ENCODE peak calls at places on chromosome 16, in four cellular contexts. M, L, Q and E are unnamed samples.

GRCh38 chr16:56869513-56870270 is 4.7 kb downstream of the SLC12A3 start:
- DNase-seq in M (peak; percentile 67), L (peak; percentile 81), Q (no peak), E (no peak)

GRCh38 chr16:8848939-8849391 is 19.8 kb downstream of the CARHSP1 start:
- DNase-seq in M (no peak), L (no peak), Q (no peak), E (peak; percentile 75)

GRCh38 chr16:3268294-3268693 is 11.9 kb upstream of the MEFV start:
- DNase-seq in M (no peak), L (no peak), Q (no peak), E (no peak)

GRCh38 chr16:72646615-72647014 is 401.3 kb downstream of the ZFHX3 start:
- DNase-seq in M (no peak), L (no peak), Q (no peak), E (no peak)

GRCh38 chr16:11105038-11105903 is 150.7 kb downstream of the SOCS1 start:
- DNase-seq in M (no peak), L (peak; percentile 89), Q (peak; percentile 86), E (peak; percentile 98)

GRCh38 chr16:83402969-83403368 is 404.8 kb upstream of the HSBP1 start:
- DNase-seq in M (no peak), L (no peak), Q (no peak), E (peak; percentile 54)

GRCh38 chr16:79648846-79649245 is 48.3 kb upstream of the MAF start:
- DNase-seq in M (no peak), L (no peak), Q (no peak), E (no peak)

GRCh38 chr16:4393243-4393606 is 21.6 kb downstream of the VASN start:
- DNase-seq in M (no peak), L (no peak), Q (no peak), E (no peak)

GRCh38 chr16:71817690-71818089 is 9.1 kb upstream of the AP1G1 start:
- DNase-seq in M (no peak), L (no peak), Q (no peak), E (peak; percentile 28)

GRCh38 chr16:11274964-11275363 is 1.3 kb downstream of the PRM2 start:
- DNase-seq in M (no peak), L (no peak), Q (no peak), E (no peak)

GRCh38 chr16:76614255-76614654 is 337.1 kb downstream of the CNTNAP4 start:
- DNase-seq in M (no peak), L (no peak), Q (no peak), E (no peak)

GRCh38 chr16:60217787-60218186 is 1483.7 kb upstream of the GOT2 start:
- DNase-seq in M (no peak), L (no peak), Q (no peak), E (no peak)

GRCh38 chr16:57366544-57367040 is 5.7 kb upstream of the CX3CL1 start:
- DNase-seq in M (no peak), L (no peak), Q (no peak), E (no peak)

GRCh38 chr16:11715246-11715947 is 27.3 kb downstream of the TXNDC11 start:
- DNase-seq in M (no peak), L (no peak), Q (no peak), E (no peak)

GRCh38 chr16:11682655-11683096 is 14.4 kb downstream of the SNN start:
- DNase-seq in M (no peak), L (no peak), Q (no peak), E (peak; percentile 99)

GRCh38 chr16:68377667-68378420 is 67.0 kb downstream of the PRMT7 start:
- DNase-seq in M (no peak), L (no peak), Q (no peak), E (no peak)

GRCh38 chr16:67673712-67674580 is 7.3 kb downstream of the C16orf86 start:
- DNase-seq in M (no peak), L (no peak), Q (no peak), E (no peak)

DNA sequence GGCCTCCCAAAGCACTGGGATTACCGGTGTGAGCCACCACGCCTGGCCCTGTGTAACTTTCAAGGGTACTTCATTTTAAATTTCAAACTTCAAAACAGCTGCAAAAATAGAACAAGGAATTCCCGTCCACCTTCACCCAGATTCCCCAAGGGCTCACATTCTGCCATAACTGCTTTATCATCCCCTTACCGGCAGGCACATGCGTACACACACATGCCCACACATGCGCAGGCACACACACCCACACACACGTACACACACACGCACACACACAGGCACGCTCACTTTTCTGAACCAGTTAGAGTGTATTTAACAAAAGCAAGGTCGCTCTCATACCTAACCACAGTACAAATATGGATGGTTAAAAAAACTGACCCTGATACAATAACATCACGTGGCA is 23.0 kb downstream of the PDIA2 start:
- DNase-seq in M (no peak), L (no peak), Q (no peak), E (no peak)
- TF ChIP-seq CHD1 in M (no peak), L (no peak), Q (no peak), E (no peak)

GRCh38 chr16:84950906-84951305 is 60.4 kb downstream of the ZDHHC7 start:
- DNase-seq in M (no peak), L (peak; percentile 62), Q (no peak), E (no peak)
- TF ChIP-seq CHD1 in M (no peak), L (no peak), Q (no peak), E (no peak)

DNA sequence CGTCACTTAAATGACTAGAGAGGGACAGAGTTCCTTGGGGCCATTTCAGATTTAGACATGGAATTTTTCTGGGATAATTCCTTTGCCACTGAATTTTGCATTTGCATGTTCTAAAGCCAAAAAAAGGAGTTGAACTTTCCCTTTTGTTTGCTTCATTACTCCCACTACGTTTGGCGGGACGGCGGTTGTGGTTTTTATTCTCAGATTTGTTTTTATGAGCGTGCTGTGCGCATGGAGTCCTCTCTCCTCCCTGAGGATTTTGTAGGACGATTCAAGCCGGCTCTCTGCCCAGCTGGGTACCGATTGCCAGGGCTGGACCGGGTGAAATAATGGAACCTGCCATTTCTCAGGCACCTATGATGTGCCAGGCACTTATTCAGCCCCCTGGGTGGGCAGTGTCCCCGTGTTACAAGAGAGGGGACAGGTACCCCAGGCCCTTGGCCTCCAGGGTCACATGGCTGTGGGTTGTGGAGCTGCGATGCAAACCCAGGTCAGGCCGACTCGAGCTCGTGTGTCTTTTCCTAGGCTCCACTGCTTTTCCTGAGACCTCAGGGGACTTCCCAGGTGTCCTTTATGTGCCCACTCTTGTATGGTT is 18.8 kb downstream of the CMIP start:
- DNase-seq in M (no peak), L (no peak), Q (no peak), E (no peak)
- TF ChIP-seq CHD1 in M (no peak), L (no peak), Q (no peak), E (no peak)

DNA sequence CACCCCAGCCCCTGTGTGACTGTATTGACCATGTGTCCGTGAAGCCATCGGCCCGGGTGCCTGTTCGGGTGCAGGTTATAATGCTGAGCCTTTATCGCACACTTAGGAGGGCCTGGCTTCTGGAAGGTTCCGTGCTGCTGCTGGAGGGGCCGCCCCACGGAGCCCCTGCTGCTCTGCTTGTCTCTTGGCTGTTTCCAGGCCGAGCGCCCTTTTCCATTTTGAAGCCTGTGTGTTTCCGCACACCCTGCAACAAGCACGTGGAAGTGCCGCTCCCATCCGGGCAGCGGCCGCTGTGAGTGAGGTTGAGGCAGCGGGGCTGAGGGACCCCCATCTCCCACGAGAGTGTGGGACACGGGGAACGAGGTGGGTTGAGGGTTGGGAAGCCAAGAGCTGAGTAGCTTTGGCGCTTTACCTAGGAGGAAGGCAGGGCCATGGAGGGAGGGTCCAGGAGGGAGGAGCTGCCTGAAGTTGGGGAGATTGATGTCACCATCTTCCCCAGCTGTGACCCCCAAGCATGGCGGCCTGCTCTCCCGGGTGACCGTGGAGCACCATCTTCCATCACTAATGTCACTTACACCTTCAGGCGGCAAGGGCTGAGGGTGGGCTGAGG is 200.1 kb upstream of the GSE1 start:
- DNase-seq in M (peak; percentile 37), L (no peak), Q (no peak), E (no peak)
- TF ChIP-seq CHD1 in M (no peak), L (no peak), Q (no peak), E (no peak)